ENCODE peak calls at places on chromosome 20, in six cellular contexts. H is K562; Z is sigmoid colon; M is SJSA1; A is naive thymus-derived CD4-positive, alpha-beta T cell; B is stomach. P is an unnamed sample. For H3K4me1 and H3K27me3, the result is how much of the 10 kb centered on the place peaks cover.

GRCh38 chr20:7113577-7114466 is 346.3 kb downstream of the BMP2 start:
- DNase-seq in H (no peak), Z (no peak), M (peak), A (no peak), B (peak), P (no peak)

GRCh38 chr20:31811796-31812728 is 7.1 kb upstream of the MYLK2 start:
- DNase-seq in H (no peak), Z (no peak), M (peak), A (no peak), B (no peak), P (no peak)

GRCh38 chr20:47789081-47789998 is 4.1 kb upstream of the SULF2 start:
- DNase-seq in H (no peak), Z (no peak), M (no peak), A (no peak), B (no peak), P (no peak)

GRCh38 chr20:52637201-52637600 is 335.0 kb upstream of the TSHZ2 start:
- DNase-seq in H (no peak), Z (no peak), M (no peak), A (no peak), B (no peak), P (no peak)

GRCh38 chr20:21147593-21147992 is 21.7 kb downstream of the KIZ start:
- DNase-seq in H (no peak), Z (no peak), M (no peak), A (no peak), B (no peak), P (no peak)

GRCh38 chr20:10648651-10649050 is 25.1 kb downstream of the JAG1 start:
- DNase-seq in H (no peak), Z (no peak), M (peak), A (no peak), B (no peak), P (no peak)

GRCh38 chr20:10509411-10509810 is 74.3 kb downstream of the SLX4IP start:
- DNase-seq in H (no peak), Z (no peak), M (no peak), A (no peak), B (no peak), P (no peak)

GRCh38 chr20:37643400-37643799 is 50.4 kb upstream of the CTNNBL1 start:
- DNase-seq in H (no peak), Z (no peak), M (no peak), A (no peak), B (no peak), P (no peak)

GRCh38 chr20:47150403-47151152 is 205.9 kb downstream of the ZMYND8 start:
- DNase-seq in H (peak), Z (peak), M (peak), A (no peak), B (peak), P (peak)

GRCh38 chr20:21513881-21514540 is at the start of gene NKX2-2:
- DNase-seq in H (no peak), Z (no peak), M (peak), A (no peak), B (no peak), P (no peak)

GRCh38 chr20:64256282-64256947 is 867 bp downstream of the PCMTD2 start:
- DNase-seq in H (no peak), Z (no peak), M (no peak), A (peak), B (no peak), P (no peak)

GRCh38 chr20:4864292-4864691 is 137.0 kb downstream of the SLC23A2 start:
- DNase-seq in H (no peak), Z (no peak), M (no peak), A (no peak), B (no peak), P (no peak)

GRCh38 chr20:21698494-21699215 is 6.8 kb upstream of the PAX1 start:
- DNase-seq in H (no peak), Z (no peak), M (no peak), A (no peak), B (no peak), P (no peak)

GRCh38 chr20:16622501-16622900 is 49.3 kb upstream of the KIF16B start:
- DNase-seq in H (no peak), Z (no peak), M (no peak), A (no peak), B (no peak), P (no peak)

DNA sequence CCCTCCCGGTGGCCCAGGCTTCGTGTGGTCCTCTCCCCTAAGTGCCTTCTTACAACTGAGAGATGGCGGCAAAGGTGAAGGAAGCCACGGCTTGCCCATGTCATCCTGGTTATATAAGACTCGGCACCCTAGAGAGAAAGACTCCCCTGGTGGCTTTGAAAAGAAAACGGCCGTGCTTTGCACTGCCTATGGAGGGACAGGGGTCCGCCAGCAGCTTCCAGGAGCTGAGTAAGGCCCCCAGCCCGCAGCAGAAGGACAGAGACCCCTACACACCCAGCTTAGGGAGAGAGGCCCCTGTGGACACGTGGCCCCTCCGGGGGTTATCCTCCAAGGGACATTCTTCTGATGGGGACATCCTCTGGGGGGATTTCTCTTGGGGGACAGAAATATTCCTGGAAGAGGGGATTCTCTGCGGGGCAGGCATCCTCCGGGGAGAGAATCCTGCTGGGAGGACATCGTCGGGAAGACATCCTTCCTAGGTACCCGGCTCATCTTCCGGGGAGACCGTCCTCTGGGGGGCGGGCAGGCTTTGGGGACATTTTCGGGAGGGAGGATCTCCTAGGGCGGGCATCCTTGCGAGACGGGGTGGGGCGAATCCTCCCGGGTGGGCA is 509 bp upstream of the OGFR start:
- DNase-seq in H (no peak), Z (no peak), M (no peak), A (no peak), B (no peak), P (peak)
- H3K4me1 ChIP-seq in H (under half), Z (under half), M (under half), A (under half), B (under half), P (under half)

DNA sequence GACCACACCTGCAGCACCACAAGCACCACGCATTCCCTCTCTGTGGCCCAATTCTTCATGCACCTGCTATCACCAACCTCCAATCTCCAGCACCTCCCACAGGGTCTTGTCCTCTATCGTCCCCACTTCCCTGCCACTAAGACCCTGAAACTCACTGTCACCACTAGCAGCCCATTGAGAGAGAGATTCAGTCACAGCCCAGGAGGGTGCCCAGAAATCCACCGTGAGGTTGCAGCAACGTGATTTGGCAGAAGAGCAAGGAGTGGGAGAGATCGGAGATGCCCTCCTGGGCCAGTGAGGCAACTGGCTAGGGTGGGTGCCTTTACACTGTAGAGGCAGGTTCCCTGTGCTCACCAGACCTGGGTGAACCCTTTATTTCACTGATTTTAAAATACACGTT is 90.1 kb downstream of the ANKRD60 start:
- DNase-seq in H (no peak), Z (peak), M (peak), A (no peak), B (no peak), P (no peak)
- H3K27me3 ChIP-seq in H (under half), Z (under half), M (under half), A (under half), B (under half), P (under half)

DNA sequence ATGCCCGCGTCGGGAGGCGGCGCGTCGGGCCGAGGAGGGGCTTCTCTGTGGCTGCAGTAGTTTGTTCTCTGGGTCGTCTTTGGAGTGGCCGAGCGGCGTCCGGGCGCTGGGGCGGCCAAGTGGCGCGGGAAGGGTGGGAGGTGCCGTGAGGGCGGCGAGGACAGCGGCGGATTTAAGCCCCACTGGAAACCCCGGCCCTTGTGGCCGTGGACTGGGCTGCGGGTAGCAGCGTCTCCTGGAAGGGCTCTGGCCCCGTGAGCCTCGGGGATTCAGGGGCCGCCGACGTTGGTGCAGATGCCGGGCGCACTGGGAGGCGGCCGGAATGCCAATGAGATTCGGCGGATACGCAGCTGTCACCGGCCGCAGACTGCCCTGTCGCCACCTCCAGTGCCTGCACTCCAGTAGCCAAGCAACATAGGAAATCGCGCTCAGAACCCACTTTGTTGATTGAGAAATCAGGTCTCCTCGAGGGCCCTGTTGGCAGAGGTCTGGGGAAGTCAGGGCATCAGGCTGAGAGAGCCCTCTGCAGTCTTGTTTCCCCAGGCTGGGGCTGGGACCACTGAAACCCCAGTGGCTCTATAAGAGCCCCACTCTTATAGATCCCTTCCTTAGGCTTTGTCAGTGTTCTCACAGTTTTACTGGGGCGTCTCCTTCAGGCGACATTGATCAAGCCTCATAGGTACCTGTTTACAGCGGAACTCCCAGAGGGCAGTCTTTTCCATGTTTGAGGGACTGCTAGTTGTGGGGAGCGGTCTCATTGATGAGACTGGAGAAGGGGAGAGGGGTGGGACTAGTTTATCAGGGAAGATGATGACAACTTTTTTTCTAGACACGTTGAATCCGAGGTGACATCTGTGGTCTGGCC is 642 bp downstream of the GZF1 start:
- DNase-seq in H (no peak), Z (peak), M (peak), A (no peak), B (peak), P (peak)
- H3K4me1 ChIP-seq in H (under half), Z (half or more), M (under half), A (under half), B (half or more), P (under half)

GRCh38 chr20:22819134-22819533 is 216.0 kb upstream of the SSTR4 start:
- DNase-seq in H (no peak), Z (no peak), M (no peak), A (no peak), B (no peak), P (no peak)
- H3K27me3 ChIP-seq in H (under half), Z (under half), M (under half), A (under half), B (under half), P (under half)